ENCODE peak calls at places on chromosomes 12 and 14, in five cellular contexts. O is endothelial cell of umbilical vein, Y is DND-41, X is MM.1S, V is K562. R is an unnamed sample.

GRCh38 chr14:85471156-85471555 is 58.8 kb upstream of the FLRT2 start:
- DNase-seq in O (no peak), Y (no peak), V (no peak), X (no peak), R (no peak)

GRCh38 chr12:402127-402456 is 648 bp downstream of the CCDC77 start:
- DNase-seq in X (peak), Y (peak), V (no peak), O (peak), R (peak)

GRCh38 chr14:52951730-52952481 is 1.1 kb upstream of the FERMT2 start:
- DNase-seq in X (no peak), O (peak), Y (no peak), V (peak), R (no peak)

GRCh38 chr12:15963271-15963670 is 52.1 kb downstream of the DERA start:
- DNase-seq in X (no peak), Y (no peak), O (peak), V (no peak), R (no peak)

GRCh38 chr14:100302616-100303015 is 3.6 kb downstream of the SLC25A29 start:
- DNase-seq in Y (no peak), V (no peak), O (no peak), X (no peak), R (no peak)

GRCh38 chr12:8817856-8818255 is 4.6 kb upstream of the A2ML1 start:
- DNase-seq in O (no peak), V (no peak), X (no peak), Y (no peak), R (no peak)

GRCh38 chr14:63777024-63777423 is 49.2 kb upstream of the SGPP1 start:
- DNase-seq in V (no peak), Y (no peak), X (no peak), O (peak), R (no peak)

GRCh38 chr14:42961509-42961908 is 1354.8 kb downstream of the LRFN5 start:
- DNase-seq in Y (no peak), O (no peak), V (no peak), X (no peak), R (no peak)

GRCh38 chr12:74906224-74906623 is 303.4 kb downstream of the KCNC2 start:
- DNase-seq in Y (no peak), V (no peak), O (no peak), X (no peak), R (peak)

GRCh38 chr12:12358528-12358927 is 1.6 kb downstream of the BORCS5 start:
- DNase-seq in X (no peak), O (no peak), V (no peak), Y (no peak), R (peak)

GRCh38 chr12:47799357-47799955 is 20.2 kb downstream of the HDAC7 start:
- DNase-seq in Y (no peak), O (no peak), V (no peak), X (no peak), R (no peak)

GRCh38 chr14:33891700-33892099 is 59.2 kb downstream of the EGLN3 start:
- DNase-seq in X (no peak), O (no peak), V (no peak), Y (no peak), R (no peak)

GRCh38 chr12:25557830-25558436 is 4.8 kb upstream of the LMNTD1 start:
- DNase-seq in Y (peak), V (peak), O (peak), X (peak), R (peak)

GRCh38 chr14:60327447-60328331 is 78.7 kb downstream of the PPM1A start:
- DNase-seq in X (peak), Y (no peak), O (no peak), V (no peak), R (peak)

GRCh38 chr12:70246580-70246979 is 3.3 kb downstream of the CNOT2 start:
- DNase-seq in X (no peak), O (no peak), V (no peak), Y (no peak), R (no peak)

GRCh38 chr12:28294300-28294699 is 104.0 kb downstream of the CCDC91 start:
- DNase-seq in Y (no peak), V (no peak), X (no peak), O (no peak), R (peak)

GRCh38 chr12:104641862-104642261 is 185.1 kb downstream of the CHST11 start:
- DNase-seq in O (no peak), X (no peak), Y (no peak), V (no peak), R (no peak)

GRCh38 chr12:71746983-71747611 is 7.6 kb upstream of the RAB21 start:
- DNase-seq in Y (peak), X (peak), V (peak), O (peak), R (peak)

GRCh38 chr12:65106948-65107347 is 14.2 kb downstream of the WIF1 start:
- DNase-seq in X (no peak), Y (no peak), O (peak), V (no peak), R (no peak)

GRCh38 chr12:121036810-121037326 is 2.2 kb downstream of the OASL start:
- DNase-seq in V (no peak), Y (no peak), O (no peak), X (no peak), R (no peak)

GRCh38 chr12:34306133-34306830 is 284.0 kb downstream of the ALG10 start:
- DNase-seq in Y (no peak), X (no peak), V (no peak), O (no peak), R (no peak)

GRCh38 chr12:57341275-57341990 is 89.4 kb downstream of the R3HDM2 start:
- DNase-seq in V (no peak), Y (no peak), O (no peak), X (no peak), R (no peak)

GRCh38 chr12:106342397-106343212 is 14.9 kb upstream of the POLR3B start:
- DNase-seq in O (peak), V (no peak), Y (no peak), X (no peak), R (no peak)

GRCh38 chr12:101407054-101407437 is 526 bp downstream of the ARL1 start:
- DNase-seq in O (no peak), X (no peak), Y (no peak), V (no peak), R (peak)

GRCh38 chr14:69226178-69226577 is 33.8 kb upstream of the GALNT16 start:
- DNase-seq in V (no peak), X (no peak), Y (no peak), O (peak), R (no peak)
- H3K27ac ChIP-seq in V (no peak), X (no peak), Y (no peak), O (peak), R (no peak)

GRCh38 chr12:107679346-107679745 is 6.3 kb upstream of the PWP1 start:
- DNase-seq in O (no peak), X (peak), V (no peak), Y (no peak), R (no peak)

GRCh38 chr12:107681455-107681835 is 4.2 kb upstream of the PWP1 start:
- DNase-seq in V (no peak), Y (no peak), X (no peak), O (no peak), R (no peak)

GRCh38 chr12:107684990-107685359 is 624 bp upstream of the PWP1 start:
- DNase-seq in O (no peak), V (peak), Y (peak), X (peak), R (peak)

GRCh38 chr12:107684029-107684790 is 1.4 kb upstream of the PWP1 start:
- DNase-seq in Y (no peak), X (no peak), V (no peak), O (no peak), R (no peak)

GRCh38 chr12:107681836-107682820 is 3.5 kb upstream of the PWP1 start:
- DNase-seq in Y (no peak), X (no peak), O (no peak), V (no peak), R (no peak)
- H3K9ac ChIP-seq in Y (no peak), X (no peak), O (no peak), V (no peak), R (no peak)

GRCh38 chr12:67515679-67516363 is 132.7 kb upstream of the DYRK2 start:
- DNase-seq in Y (peak), O (no peak), V (no peak), X (peak), R (no peak)
- H2AFZ ChIP-seq in Y (peak), O (no peak), V (no peak), X (peak), R (no peak)

GRCh38 chr12:6644903-6645302 is 2.3 kb downstream of the ACRBP start:
- DNase-seq in X (no peak), O (no peak), Y (no peak), V (no peak), R (no peak)
- H3K27ac ChIP-seq in X (no peak), O (no peak), Y (no peak), V (no peak), R (no peak)

GRCh38 chr12:115572440-115572839 is 705.1 kb downstream of the MED13L start:
- DNase-seq in Y (no peak), X (no peak), V (no peak), O (no peak), R (no peak)

GRCh38 chr12:115571027-115571426 is 706.5 kb downstream of the MED13L start:
- DNase-seq in X (no peak), O (no peak), V (no peak), Y (no peak), R (no peak)

GRCh38 chr12:115571446-115571845 is 706.0 kb downstream of the MED13L start:
- DNase-seq in X (no peak), O (no peak), Y (no peak), V (no peak), R (no peak)

GRCh38 chr12:115569694-115570093 is 707.8 kb downstream of the MED13L start:
- DNase-seq in O (no peak), V (no peak), Y (no peak), X (no peak), R (no peak)

GRCh38 chr12:115570271-115570777 is 707.2 kb downstream of the MED13L start:
- DNase-seq in Y (no peak), X (no peak), V (no peak), O (no peak), R (no peak)
- H3K9ac ChIP-seq in Y (no peak), X (no peak), V (no peak), O (no peak), R (no peak)

DNA sequence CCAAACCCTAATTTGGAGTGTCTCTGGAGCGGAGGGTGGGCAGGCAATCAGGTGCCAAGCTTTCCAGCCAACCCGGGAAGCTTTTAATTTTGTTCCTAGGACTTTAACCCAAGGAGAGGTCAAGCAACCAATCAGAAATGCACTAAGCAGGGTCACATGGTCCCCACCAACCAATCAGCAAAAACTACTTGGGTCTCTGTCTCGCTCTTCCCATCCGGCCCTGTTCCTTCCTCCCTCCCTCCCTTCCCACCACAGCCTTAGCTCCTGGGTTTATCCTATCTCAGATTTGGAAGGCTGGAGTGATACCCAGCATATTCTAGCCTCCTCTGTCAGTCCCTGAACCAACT is 7.3 kb downstream of the HOXC5 start:
- DNase-seq in O (no peak), Y (no peak), V (peak), X (no peak), R (peak)
- H2AFZ ChIP-seq in O (no peak), Y (no peak), V (peak), X (peak), R (peak)

DNA sequence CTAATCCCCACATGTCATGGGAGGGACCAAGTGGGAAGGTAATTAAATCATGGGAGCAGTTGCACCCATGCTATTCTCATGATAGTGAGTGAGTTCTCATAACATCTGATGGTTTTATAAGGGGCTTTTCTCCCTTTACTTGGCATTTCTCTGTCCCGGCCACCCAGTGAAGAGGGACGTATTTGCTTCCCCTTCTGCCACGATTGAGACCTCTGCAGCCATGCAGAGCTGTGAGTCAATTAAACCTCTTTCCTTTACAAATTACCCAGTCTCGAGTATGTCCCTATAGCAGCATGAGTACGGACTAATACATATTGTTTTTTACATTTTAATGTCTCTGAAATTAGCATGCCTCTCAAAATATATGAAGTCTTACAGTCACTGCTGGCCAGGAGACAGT is 35.0 kb downstream of the GABARAPL1 start:
- DNase-seq in Y (no peak), V (no peak), O (no peak), X (no peak), R (no peak)
- H3K27ac ChIP-seq in Y (no peak), V (no peak), O (no peak), X (no peak), R (no peak)

DNA sequence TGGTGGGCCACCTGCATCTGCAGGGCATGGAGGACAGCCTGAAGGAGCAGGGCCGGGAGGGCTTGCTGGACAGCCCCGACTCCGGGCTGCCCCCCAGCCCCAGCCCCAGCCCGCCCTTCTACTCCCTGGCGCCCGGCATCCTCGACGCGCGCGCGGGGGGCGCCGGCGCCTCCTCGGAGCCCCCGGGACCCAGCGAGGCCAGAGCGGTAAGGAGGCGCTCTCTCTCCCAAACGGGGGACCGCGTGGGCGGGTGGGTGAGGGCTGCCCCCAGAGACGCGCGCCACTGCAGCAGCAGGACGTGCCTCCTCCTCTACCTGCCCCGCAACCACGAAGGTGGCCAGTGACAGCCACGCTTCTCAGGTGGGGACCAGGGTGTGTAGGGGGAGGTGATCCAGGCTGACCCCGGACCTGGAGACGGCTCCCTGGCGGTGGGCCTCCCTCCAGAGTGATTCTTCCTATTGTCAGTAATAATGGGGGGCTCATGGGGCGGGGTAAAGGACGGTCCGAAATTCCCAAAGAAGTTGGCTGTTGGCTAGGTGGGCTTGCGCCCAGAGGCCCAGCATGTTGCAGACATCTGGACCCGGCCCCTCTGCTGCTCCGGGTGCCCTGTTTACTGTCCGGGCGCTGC is 652 bp downstream of the RFLNA start:
- DNase-seq in V (no peak), Y (no peak), O (no peak), X (no peak), R (no peak)
- H3K9ac ChIP-seq in V (no peak), Y (no peak), O (peak), X (no peak), R (no peak)

GRCh38 chr14:51627313-51627712 is 24.4 kb upstream of the FRMD6 start:
- DNase-seq in X (no peak), V (no peak), O (no peak), Y (no peak), R (no peak)
- H2AFZ ChIP-seq in X (no peak), V (no peak), O (no peak), Y (peak), R (peak)

GRCh38 chr12:98418357-98419075 is 96.9 kb upstream of the TMPO start:
- DNase-seq in V (peak), O (peak), Y (no peak), X (no peak), R (no peak)
- H3K27ac ChIP-seq in V (no peak), O (no peak), Y (no peak), X (no peak), R (no peak)

R was measured in Karpas-422.